ENCODE peak calls at places on chromosomes 2 and 18, in four cellular contexts. One of them, this sample, is unnamed.

GRCh38 chr2:232075080-232075479 is 113.6 kb downstream of the DIS3L2 start:
- DNase-seq in AML-193: peak; percentile 44
- DNase-seq in NCI-H1092 treated with DMSO at 0.1 percent for 48 hours: no peak
- DNase-seq in NCI-H748 treated with DMSO at 0.1 percent for 48 hours: no peak
- DNase-seq in this sample: no peak

GRCh38 chr2:108492364-108492763 is 41.9 kb upstream of the LIMS1 start:
- DNase-seq in AML-193: no peak
- DNase-seq in NCI-H1092 treated with DMSO at 0.1 percent for 48 hours: no peak
- DNase-seq in NCI-H748 treated with DMSO at 0.1 percent for 48 hours: no peak
- DNase-seq in this sample: no peak

GRCh38 chr18:36247036-36247435 is 50.5 kb upstream of the FHOD3 start:
- DNase-seq in AML-193: no peak
- DNase-seq in NCI-H1092 treated with DMSO at 0.1 percent for 48 hours: no peak
- DNase-seq in NCI-H748 treated with DMSO at 0.1 percent for 48 hours: no peak
- DNase-seq in this sample: no peak

GRCh38 chr2:144237845-144238637 is 281.9 kb downstream of the ZEB2 start:
- DNase-seq in AML-193: peak; percentile 87
- DNase-seq in NCI-H1092 treated with DMSO at 0.1 percent for 48 hours: peak; percentile 48
- DNase-seq in NCI-H748 treated with DMSO at 0.1 percent for 48 hours: no peak
- DNase-seq in this sample: peak; percentile 45

GRCh38 chr2:174117951-174118930 is 130.1 kb downstream of the OLA1 start:
- DNase-seq in AML-193: no peak
- DNase-seq in NCI-H1092 treated with DMSO at 0.1 percent for 48 hours: no peak
- DNase-seq in NCI-H748 treated with DMSO at 0.1 percent for 48 hours: no peak
- DNase-seq in this sample: no peak

GRCh38 chr2:113018509-113018908 is 13.2 kb downstream of the IL36A start:
- DNase-seq in AML-193: no peak
- DNase-seq in NCI-H1092 treated with DMSO at 0.1 percent for 48 hours: no peak
- DNase-seq in NCI-H748 treated with DMSO at 0.1 percent for 48 hours: no peak
- DNase-seq in this sample: no peak

GRCh38 chr2:216298719-216299118 is 73.6 kb downstream of the MARCHF4 start:
- DNase-seq in AML-193: no peak
- DNase-seq in NCI-H1092 treated with DMSO at 0.1 percent for 48 hours: no peak
- DNase-seq in NCI-H748 treated with DMSO at 0.1 percent for 48 hours: no peak
- DNase-seq in this sample: no peak

GRCh38 chr2:207334309-207334630 is 168.5 kb upstream of the KLF7 start:
- DNase-seq in AML-193: no peak
- DNase-seq in NCI-H1092 treated with DMSO at 0.1 percent for 48 hours: no peak
- DNase-seq in NCI-H748 treated with DMSO at 0.1 percent for 48 hours: no peak
- DNase-seq in this sample: no peak

GRCh38 chr2:170883683-170884082 is 45.4 kb upstream of the GORASP2 start:
- DNase-seq in AML-193: no peak
- DNase-seq in NCI-H1092 treated with DMSO at 0.1 percent for 48 hours: no peak
- DNase-seq in NCI-H748 treated with DMSO at 0.1 percent for 48 hours: no peak
- DNase-seq in this sample: no peak

GRCh38 chr2:193276069-193276468 is 1081.3 kb upstream of the TMEFF2 start:
- DNase-seq in AML-193: no peak
- DNase-seq in NCI-H1092 treated with DMSO at 0.1 percent for 48 hours: no peak
- DNase-seq in NCI-H748 treated with DMSO at 0.1 percent for 48 hours: no peak
- DNase-seq in this sample: no peak

GRCh38 chr2:195477996-195478382 is 179.0 kb upstream of the SLC39A10 start:
- DNase-seq in AML-193: no peak
- DNase-seq in NCI-H1092 treated with DMSO at 0.1 percent for 48 hours: no peak
- DNase-seq in NCI-H748 treated with DMSO at 0.1 percent for 48 hours: no peak
- DNase-seq in this sample: no peak

GRCh38 chr2:96771792-96772618 is 11.3 kb downstream of the CNNM4 start:
- DNase-seq in AML-193: no peak
- DNase-seq in NCI-H1092 treated with DMSO at 0.1 percent for 48 hours: no peak
- DNase-seq in NCI-H748 treated with DMSO at 0.1 percent for 48 hours: no peak
- DNase-seq in this sample: no peak

GRCh38 chr2:46776687-46777327 is 138.8 kb downstream of the MCFD2 start:
- DNase-seq in AML-193: peak; percentile 66
- DNase-seq in NCI-H1092 treated with DMSO at 0.1 percent for 48 hours: peak; percentile 34
- DNase-seq in NCI-H748 treated with DMSO at 0.1 percent for 48 hours: no peak
- DNase-seq in this sample: peak; percentile 44

GRCh38 chr2:66428986-66429612 is 5.8 kb upstream of the MEIS1 start:
- DNase-seq in AML-193: peak; percentile 8
- DNase-seq in NCI-H1092 treated with DMSO at 0.1 percent for 48 hours: peak; percentile 50
- DNase-seq in NCI-H748 treated with DMSO at 0.1 percent for 48 hours: peak; percentile 16
- DNase-seq in this sample: peak; percentile 74

GRCh38 chr18:35049111-35050003 is 8.1 kb downstream of the MAPRE2 start:
- DNase-seq in AML-193: peak; percentile 13
- DNase-seq in NCI-H1092 treated with DMSO at 0.1 percent for 48 hours: no peak
- DNase-seq in NCI-H748 treated with DMSO at 0.1 percent for 48 hours: no peak
- DNase-seq in this sample: no peak

GRCh38 chr2:53646788-53647187 is 120.8 kb upstream of the CHAC2 start:
- DNase-seq in AML-193: no peak
- DNase-seq in NCI-H1092 treated with DMSO at 0.1 percent for 48 hours: no peak
- DNase-seq in NCI-H748 treated with DMSO at 0.1 percent for 48 hours: no peak
- DNase-seq in this sample: no peak

GRCh38 chr2:54629914-54630609 is 93.4 kb upstream of the EML6 start:
- DNase-seq in AML-193: no peak
- DNase-seq in NCI-H1092 treated with DMSO at 0.1 percent for 48 hours: no peak
- DNase-seq in NCI-H748 treated with DMSO at 0.1 percent for 48 hours: no peak
- DNase-seq in this sample: no peak

GRCh38 chr2:164542584-164543021 is 78.7 kb downstream of the GRB14 start:
- DNase-seq in AML-193: no peak
- DNase-seq in NCI-H1092 treated with DMSO at 0.1 percent for 48 hours: peak; percentile 32
- DNase-seq in NCI-H748 treated with DMSO at 0.1 percent for 48 hours: peak; percentile 50
- DNase-seq in this sample: peak; percentile 10

GRCh38 chr18:53819671-53820070 is 404.8 kb downstream of the MBD2 start:
- DNase-seq in AML-193: no peak
- DNase-seq in NCI-H1092 treated with DMSO at 0.1 percent for 48 hours: peak; percentile 16
- DNase-seq in NCI-H748 treated with DMSO at 0.1 percent for 48 hours: no peak
- DNase-seq in this sample: no peak

GRCh38 chr2:130371723-130372054 is 15.8 kb downstream of the PTPN18 start:
- DNase-seq in AML-193: peak; percentile 69
- DNase-seq in NCI-H1092 treated with DMSO at 0.1 percent for 48 hours: no peak
- DNase-seq in NCI-H748 treated with DMSO at 0.1 percent for 48 hours: peak; percentile 3
- DNase-seq in this sample: no peak

GRCh38 chr2:181190711-181191110 is 210.3 kb downstream of the UBE2E3 start:
- DNase-seq in AML-193: no peak
- DNase-seq in NCI-H1092 treated with DMSO at 0.1 percent for 48 hours: no peak
- DNase-seq in NCI-H748 treated with DMSO at 0.1 percent for 48 hours: no peak
- DNase-seq in this sample: no peak

This sample was measured in SHP77.